ENCODE peak calls at places on chromosomes 12 and 14, in four cellular contexts. N, I, M and D are unnamed samples.

GRCh38 chr12:110790301-110790700 is 47.6 kb upstream of the PPP1CC start:
- DNase-seq in I (no peak), M (no peak), N (no peak), D (no peak)

GRCh38 chr12:96420255-96420930 is 20.2 kb upstream of the CDK17 start:
- DNase-seq in N (no peak), M (no peak), I (no peak), D (no peak)

GRCh38 chr14:77248666-77249065 is 22.3 kb downstream of the NGB start:
- DNase-seq in M (no peak), N (no peak), I (peak; percentile 19), D (no peak)

GRCh38 chr12:115440438-115440837 is 756.5 kb upstream of the TBX3 start:
- DNase-seq in M (no peak), I (peak; percentile 63), N (no peak), D (peak; percentile 89)

GRCh38 chr12:49342914-49343731 is 3.6 kb upstream of the DNAJC22 start:
- DNase-seq in N (no peak), M (no peak), I (no peak), D (no peak)

GRCh38 chr12:47193066-47193465 is 113.3 kb upstream of the AMIGO2 start:
- DNase-seq in M (no peak), I (no peak), N (no peak), D (no peak)

GRCh38 chr12:95918194-95918993 is 24.0 kb downstream of the CCDC38 start:
- DNase-seq in N (no peak), I (no peak), M (no peak), D (peak; percentile 31)

GRCh38 chr12:7959278-7960063 is 23.5 kb upstream of the SLC2A3 start:
- DNase-seq in M (no peak), N (peak; percentile 70), I (no peak), D (no peak)

GRCh38 chr14:96917442-96917963 is 120.3 kb downstream of the VRK1 start:
- DNase-seq in I (no peak), M (no peak), N (no peak), D (no peak)

GRCh38 chr14:24332094-24332983 is 2.5 kb downstream of the ADCY4 start:
- DNase-seq in N (peak; percentile 60), M (no peak), I (peak; percentile 75), D (no peak)

GRCh38 chr14:75249958-75250336 is 28.7 kb upstream of the FOS start:
- DNase-seq in N (no peak), I (no peak), M (no peak), D (no peak)

GRCh38 chr14:101492716-101493115 is 68.6 kb upstream of the DIO3 start:
- DNase-seq in I (peak; percentile 33), N (no peak), M (no peak), D (no peak)

GRCh38 chr12:121181181-121181580 is 28.7 kb upstream of the P2RX4 start:
- DNase-seq in I (no peak), M (no peak), N (no peak), D (no peak)

GRCh38 chr12:62917939-62918338 is 17.0 kb downstream of the PPM1H start:
- DNase-seq in I (no peak), M (no peak), N (no peak), D (no peak)

GRCh38 chr12:89547116-89547515 is 21.3 kb upstream of the POC1B start:
- DNase-seq in I (no peak), N (no peak), M (no peak), D (no peak)

GRCh38 chr14:74860899-74861733 is 14.8 kb downstream of the PROX2 start:
- DNase-seq in I (peak; percentile 94), M (peak; percentile 57), N (no peak), D (peak; percentile 84)

GRCh38 chr12:39355841-39356240 is 87.1 kb downstream of the KIF21A start:
- DNase-seq in M (no peak), N (no peak), I (no peak), D (no peak)

GRCh38 chr12:116708826-116709756 is 28.8 kb downstream of the SPRING1 start:
- DNase-seq in I (no peak), N (no peak), M (no peak), D (peak; percentile 55)

GRCh38 chr14:102917469-102918211 is 4.8 kb upstream of the AMN start:
- DNase-seq in M (no peak), N (no peak), I (peak; percentile 76), D (peak; percentile 44)